ENCODE peak calls at places on chromosomes 11 and 22, in four cellular contexts. E is keratinocyte, I is GM23338, N is GM06990. Y is an unnamed sample.
A peak's percentile ranks its signal among the peaks of the same experiment; 100 is the strongest.

GRCh38 chr11:134386945-134387344 is 25.1 kb downstream of the B3GAT1 start:
- DNase-seq in I (no peak), E (no peak), N (no peak), Y (no peak)

GRCh38 chr22:49321477-49322055 is 506.1 kb downstream of the BRD1 start:
- DNase-seq in E (no peak), N (no peak), I (no peak), Y (no peak)

GRCh38 chr11:127274328-127274676 is 273.7 kb upstream of the KIRREL3 start:
- DNase-seq in I (no peak), E (peak; percentile 95), N (no peak), Y (no peak)

GRCh38 chr11:64095286-64095825 is 59.6 kb downstream of the FLRT1 start:
- DNase-seq in N (no peak), E (no peak), I (no peak), Y (no peak)

GRCh38 chr11:133892126-133892525 is 46.8 kb upstream of the SPATA19 start:
- DNase-seq in E (no peak), I (no peak), N (no peak), Y (no peak)

GRCh38 chr11:46050065-46050464 is 71.2 kb downstream of the PHF21A start:
- DNase-seq in N (no peak), E (peak; percentile 26), I (peak; percentile 58), Y (peak; percentile 44)

GRCh38 chr11:10770626-10771254 is 19.7 kb downstream of the CTR9 start:
- DNase-seq in N (no peak), I (peak; percentile 78), E (no peak), Y (no peak)

GRCh38 chr22:41092847-41093371 is 517 bp downstream of the EP300 start:
- DNase-seq in E (no peak), I (peak; percentile 62), N (no peak), Y (no peak)

GRCh38 chr11:11752688-11753087 is 89.1 kb upstream of the USP47 start:
- DNase-seq in E (no peak), I (peak; percentile 49), N (no peak), Y (no peak)

GRCh38 chr22:32587449-32587848 is 112.8 kb downstream of the FBXO7 start:
- DNase-seq in I (no peak), N (no peak), E (no peak), Y (no peak)

GRCh38 chr11:75802913-75803820 is 11.8 kb upstream of the UVRAG start:
- DNase-seq in N (no peak), I (peak; percentile 86), E (no peak), Y (no peak)

GRCh38 chr11:68461284-68461861 is 821 bp downstream of the PPP6R3 start:
- DNase-seq in I (peak; percentile 46), E (no peak), N (no peak), Y (no peak)

DNA sequence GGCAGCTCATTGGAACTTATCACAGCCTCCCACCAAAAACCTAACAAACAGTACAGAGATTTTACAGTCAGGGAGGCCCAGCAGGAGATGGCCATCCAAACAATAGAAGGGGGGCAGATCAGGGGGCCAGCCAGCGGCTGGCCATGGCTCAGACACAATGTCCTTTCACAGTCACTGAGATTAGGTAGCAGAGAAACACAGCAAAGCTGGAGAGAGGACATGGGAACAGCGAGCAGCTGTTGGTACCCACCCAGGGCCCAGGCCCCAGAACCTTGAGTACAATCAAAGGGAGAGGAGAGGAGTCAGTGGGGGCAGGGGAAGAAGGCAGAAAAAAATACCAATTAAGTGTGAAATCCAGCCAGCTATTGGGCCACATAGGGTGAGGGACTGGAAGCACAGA is 4.2 kb downstream of the TMEM121B start:
- DNase-seq in E (no peak), N (no peak), I (no peak), Y (no peak)
- H3K4me3 ChIP-seq in E (no peak overlapping the region), N (no peak overlapping the region), I (no peak overlapping the region), Y (no peak overlapping the region)

DNA sequence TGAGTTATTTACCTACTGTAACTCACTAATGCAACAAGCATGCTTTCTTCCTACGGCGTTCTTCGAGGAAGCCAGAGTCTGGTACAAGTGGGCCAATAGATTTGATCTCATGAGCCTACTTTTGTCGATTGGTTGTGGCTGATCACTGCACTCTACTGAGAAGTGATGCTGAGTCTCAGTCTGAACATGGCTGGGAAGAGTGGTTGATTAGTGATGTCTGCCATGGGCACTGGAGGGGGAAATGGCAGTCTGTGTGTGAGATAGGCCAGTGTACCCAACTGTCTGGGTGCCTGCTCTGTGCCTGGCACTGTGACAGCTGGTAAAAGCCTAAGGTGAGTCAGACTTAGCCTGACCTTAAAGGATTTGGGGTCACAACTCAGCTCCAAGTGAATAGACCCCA is 28.3 kb downstream of the MYO18B start:
- DNase-seq in I (no peak), E (no peak), N (no peak), Y (no peak)
- H3K36me3 ChIP-seq in I (no peaks in the 10 kb centered on the region), E (no peaks in the 10 kb centered on the region), N (no peaks in the 10 kb centered on the region), Y (no peaks in the 10 kb centered on the region)

GRCh38 chr22:36163497-36163896 is 2.9 kb upstream of the APOL3 start:
- DNase-seq in E (no peak), N (no peak), I (no peak), Y (no peak)

GRCh38 chr22:36165161-36165560 is 4.6 kb upstream of the APOL3 start:
- DNase-seq in I (no peak), E (no peak), N (no peak), Y (no peak)

GRCh38 chr22:36164621-36165020 is 4.1 kb upstream of the APOL3 start:
- DNase-seq in N (no peak), I (no peak), E (no peak), Y (no peak)

GRCh38 chr22:36160499-36160942 is at the start of gene APOL3:
- DNase-seq in N (peak; percentile 39), E (no peak), I (no peak), Y (no peak)

DNA sequence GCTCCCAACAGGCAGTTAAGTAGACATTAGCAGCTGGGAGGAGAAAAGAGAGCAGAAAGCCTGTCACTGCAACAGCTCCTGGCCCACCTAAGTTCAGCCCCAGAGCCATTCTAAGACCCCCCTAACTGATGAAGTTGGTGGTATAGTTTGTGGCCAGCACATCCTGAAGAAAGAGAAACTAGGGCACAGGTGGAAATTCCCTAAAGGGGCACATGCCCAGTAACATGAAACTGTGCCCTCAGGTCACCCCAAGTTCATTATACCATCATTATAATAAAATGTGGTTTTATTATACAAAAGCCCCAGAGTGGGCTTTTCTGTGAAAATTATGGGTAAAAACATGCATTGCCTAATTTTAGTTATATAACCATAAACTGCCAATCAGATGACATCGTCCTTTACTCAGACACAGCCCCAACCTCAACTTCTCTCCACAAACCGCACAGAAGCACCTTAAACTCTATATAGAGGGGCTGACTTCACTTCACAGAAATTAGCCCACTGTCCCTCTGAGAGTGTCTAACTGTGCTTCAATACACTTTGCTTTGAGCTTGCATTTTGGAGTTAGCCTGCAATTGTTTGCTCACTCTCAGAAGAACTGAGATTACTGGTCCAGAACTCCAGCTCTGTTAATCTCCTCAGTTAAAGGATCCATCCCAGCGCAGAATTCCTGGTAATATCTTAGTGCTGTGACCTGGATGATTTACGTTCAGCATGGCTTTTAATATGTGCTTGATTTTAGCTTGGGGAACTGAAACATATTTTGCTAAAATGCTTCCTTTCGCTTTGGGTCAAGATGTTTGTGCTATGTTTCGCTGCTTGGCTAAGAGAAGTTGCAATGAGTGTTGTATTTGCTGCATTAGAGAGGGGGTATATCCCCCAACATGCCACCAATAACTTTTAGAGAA is 1.8 kb upstream of the APOL3 start:
- DNase-seq in I (no peak), E (no peak), N (peak; percentile 59), Y (no peak)
- H3K4me3 ChIP-seq in I (no peak overlapping the region), E (no peak overlapping the region), N (peak overlapping the region; percentile 29), Y (no peak overlapping the region)

DNA sequence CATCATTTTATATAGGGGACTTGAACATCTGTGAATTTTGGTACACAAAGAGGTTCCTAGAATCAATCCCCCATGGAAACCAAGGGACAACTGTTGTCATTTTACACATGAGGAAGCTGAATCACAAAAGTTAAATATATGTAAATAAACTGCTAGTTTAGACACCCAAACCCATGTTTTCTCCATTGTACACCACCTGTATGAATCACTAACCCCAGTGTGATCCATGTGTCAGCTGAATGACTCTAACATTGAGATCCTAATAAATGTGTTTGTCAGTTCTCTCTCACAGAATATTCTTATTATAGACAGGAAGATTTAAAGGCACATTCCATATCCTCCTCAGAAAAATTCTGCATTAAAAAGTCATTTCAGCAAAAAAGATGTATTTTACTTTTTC is 83.3 kb downstream of the ATG16L2 start:
- DNase-seq in N (no peak), I (no peak), E (no peak), Y (no peak)
- H3K36me3 ChIP-seq in N (no peaks in the 10 kb centered on the region), I (no peaks in the 10 kb centered on the region), E (no peaks in the 10 kb centered on the region), Y (no peaks in the 10 kb centered on the region)

DNA sequence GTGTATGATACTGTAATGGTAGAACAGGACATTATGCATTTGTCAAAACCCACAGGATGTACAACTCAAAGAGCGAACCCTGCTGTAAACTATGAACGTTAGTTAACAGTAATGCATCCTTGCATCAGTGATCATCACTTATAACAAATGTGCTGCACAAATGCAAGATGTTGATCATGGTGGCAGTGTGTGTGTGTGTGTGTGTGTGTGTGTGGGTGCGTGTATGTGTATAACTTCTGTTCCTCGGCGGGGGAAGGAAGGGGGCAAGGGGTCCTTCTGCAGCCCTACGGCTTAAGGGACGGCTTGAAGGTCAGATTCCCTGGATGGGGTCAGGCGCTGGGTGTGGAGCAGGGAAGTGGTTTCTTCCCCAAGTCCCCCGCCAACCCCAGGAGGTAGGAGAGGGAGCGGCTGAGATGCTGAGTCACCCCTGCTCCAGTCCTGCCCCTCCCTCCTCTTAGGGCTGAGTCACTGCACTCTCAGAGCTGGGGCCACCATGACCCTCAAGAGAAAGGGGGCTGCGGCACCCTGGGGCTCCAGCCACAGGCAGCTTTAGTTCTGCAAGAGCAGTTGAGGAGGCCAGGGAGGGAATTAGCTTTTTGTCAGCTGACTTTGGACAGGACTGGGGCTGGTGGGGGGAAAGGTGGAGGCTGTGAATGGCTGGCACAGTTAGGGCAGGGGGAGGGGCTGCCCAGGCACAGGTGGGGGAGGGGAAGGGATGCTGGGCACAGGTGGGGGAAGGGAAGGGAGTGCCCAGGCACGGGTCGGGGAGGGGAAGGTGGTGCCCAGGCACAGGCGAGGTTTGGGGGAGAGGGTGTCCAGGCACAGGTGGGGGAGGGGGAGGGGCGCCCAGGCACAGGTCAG is 8.8 kb upstream of the CTSD start:
- DNase-seq in E (peak; percentile 73), N (no peak), I (peak; percentile 79), Y (peak; percentile 72)
- H3K4me3 ChIP-seq in E (peak overlapping the region; percentile 46), N (no peak overlapping the region), I (no peak overlapping the region), Y (no peak overlapping the region)

Y was measured in BJ.